ENCODE peak calls at places on chromosomes 2 and 18, in six cellular contexts. P is mammary epithelial cell, W is nephron progenitor cell, O is choroid plexus epithelial cell, R is AG10803, G is OCI-LY7. N is an unnamed sample.

GRCh38 chr2:25300001-25300400 is 41.7 kb downstream of the DNMT3A start:
- DNase-seq in P (no peak), W (no peak), O (no peak), R (no peak), G (no peak), N (no peak)

GRCh38 chr18:3154214-3154613 is 65.6 kb downstream of the MYOM1 start:
- DNase-seq in P (no peak), W (no peak), O (no peak), R (no peak), G (no peak), N (no peak)

GRCh38 chr2:3518496-3519254 is 656 bp downstream of the ADI1 start:
- DNase-seq in P (peak), W (peak), O (peak), R (peak), G (peak), N (peak)

GRCh38 chr2:45156605-45157004 is 147.4 kb upstream of the SIX2 start:
- DNase-seq in P (no peak), W (no peak), O (no peak), R (no peak), G (no peak), N (no peak)

GRCh38 chr2:117980381-117980780 is 33.5 kb downstream of the CCDC93 start:
- DNase-seq in P (peak), W (no peak), O (peak), R (peak), G (no peak), N (no peak)

GRCh38 chr2:45210466-45211195 is 201.4 kb upstream of the SIX2 start:
- DNase-seq in P (peak), W (no peak), O (no peak), R (no peak), G (peak), N (peak)

GRCh38 chr2:60589093-60589492 is 35.6 kb upstream of the BCL11A start:
- DNase-seq in P (no peak), W (no peak), O (no peak), R (no peak), G (no peak), N (no peak)

GRCh38 chr18:12597775-12598174 is 60.1 kb downstream of the SPIRE1 start:
- DNase-seq in P (peak), W (no peak), O (peak), R (peak), G (no peak), N (no peak)

GRCh38 chr2:20516646-20517341 is 69.9 kb downstream of the RHOB start:
- DNase-seq in P (peak), W (no peak), O (no peak), R (peak), G (no peak), N (no peak)

GRCh38 chr2:54945401-54946219 is 104.6 kb downstream of the RTN4 start:
- DNase-seq in P (peak), W (no peak), O (peak), R (peak), G (no peak), N (peak)

GRCh38 chr2:224222320-224222719 is 179.6 kb downstream of the FAM124B start:
- DNase-seq in P (no peak), W (no peak), O (peak), R (peak), G (no peak), N (no peak)

GRCh38 chr2:157364257-157364974 is 38.8 kb upstream of the ERMN start:
- DNase-seq in P (no peak), W (no peak), O (no peak), R (no peak), G (peak), N (no peak)

GRCh38 chr18:26454616-26455015 is 93.7 kb downstream of the KCTD1 start:
- DNase-seq in P (no peak), W (no peak), O (no peak), R (no peak), G (no peak), N (no peak)

GRCh38 chr2:88880441-88880953 is 189.0 kb downstream of the RPIA start:
- DNase-seq in P (peak), W (peak), O (peak), R (peak), G (peak), N (peak)

GRCh38 chr18:45441110-45441842 is 174.0 kb upstream of the SLC14A2 start:
- DNase-seq in P (peak), W (no peak), O (peak), R (peak), G (no peak), N (peak)

GRCh38 chr18:79062806-79063205 is 6.4 kb upstream of the ATP9B start:
- DNase-seq in P (peak), W (no peak), O (no peak), R (no peak), G (no peak), N (no peak)

GRCh38 chr2:241802806-241803318 is 6.1 kb upstream of the NEU4 start:
- DNase-seq in P (no peak), W (peak), O (no peak), R (no peak), G (no peak), N (no peak)

GRCh38 chr18:136433-136832 is 21.9 kb upstream of the USP14 start:
- DNase-seq in P (no peak), W (no peak), O (no peak), R (no peak), G (peak), N (no peak)

GRCh38 chr2:145007673-145008263 is 487.8 kb upstream of the ZEB2 start:
- DNase-seq in P (peak), W (no peak), O (peak), R (no peak), G (no peak), N (no peak)

GRCh38 chr2:175730025-175730424 is 272.0 kb downstream of the LNPK start:
- DNase-seq in P (no peak), W (no peak), O (no peak), R (no peak), G (no peak), N (no peak)

GRCh38 chr2:240523451-240524281 is 34.1 kb downstream of the ANKMY1 start:
- DNase-seq in P (no peak), W (no peak), O (no peak), R (no peak), G (no peak), N (no peak)

GRCh38 chr2:141029424-141030078 is 1101.3 kb downstream of the LRP1B start:
- DNase-seq in P (no peak), W (no peak), O (peak), R (no peak), G (no peak), N (no peak)

GRCh38 chr18:8895987-8896619 is 190.7 kb downstream of the MTCL1 start:
- DNase-seq in P (peak), W (no peak), O (peak), R (peak), G (no peak), N (peak)

GRCh38 chr18:56000041-56000440 is 412.0 kb upstream of the TCF4 start:
- DNase-seq in P (no peak), W (no peak), O (no peak), R (peak), G (no peak), N (no peak)

GRCh38 chr2:7825591-7826312 is 856.1 kb upstream of the ID2 start:
- DNase-seq in P (peak), W (no peak), O (peak), R (peak), G (no peak), N (no peak)

GRCh38 chr2:161030260-161031063 is 129.8 kb upstream of the TANK start:
- DNase-seq in P (peak), W (no peak), O (peak), R (peak), G (no peak), N (peak)

GRCh38 chr2:178315488-178315948 is 121.2 kb downstream of the OSBPL6 start:
- DNase-seq in P (no peak), W (no peak), O (no peak), R (no peak), G (no peak), N (no peak)

GRCh38 chr2:170525566-170525900 is 189.6 kb upstream of the SP5 start:
- DNase-seq in P (peak), W (no peak), O (peak), R (peak), G (no peak), N (peak)

GRCh38 chr2:210072922-210073509 is 70.6 kb downstream of the RPE start:
- DNase-seq in P (peak), W (no peak), O (peak), R (peak), G (peak), N (peak)

GRCh38 chr2:224518806-224519580 is 66.2 kb downstream of the CUL3 start:
- DNase-seq in P (peak), W (no peak), O (peak), R (peak), G (peak), N (no peak)

GRCh38 chr2:230444832-230445231 is 28.8 kb downstream of the SP100 start:
- DNase-seq in P (no peak), W (no peak), O (no peak), R (no peak), G (no peak), N (no peak)

GRCh38 chr2:224646242-224646846 is 61.2 kb upstream of the CUL3 start:
- DNase-seq in P (no peak), W (no peak), O (peak), R (no peak), G (peak), N (no peak)

GRCh38 chr2:174333502-174334277 is 1.1 kb upstream of the SP9 start:
- DNase-seq in P (no peak), W (peak), O (no peak), R (no peak), G (no peak), N (no peak)

GRCh38 chr2:137963535-137964065 is 673 bp upstream of the HNMT start:
- DNase-seq in P (no peak), W (no peak), O (no peak), R (no peak), G (no peak), N (no peak)

GRCh38 chr2:40251146-40251545 is 200.7 kb downstream of the SLC8A1 start:
- DNase-seq in P (no peak), W (no peak), O (no peak), R (no peak), G (no peak), N (no peak)

GRCh38 chr2:109728809-109729208 is 65.3 kb upstream of the RGPD5 start:
- DNase-seq in P (no peak), W (no peak), O (peak), R (peak), G (no peak), N (no peak)

GRCh38 chr18:3383381-3383915 is 66.5 kb upstream of the TGIF1 start:
- DNase-seq in P (no peak), W (no peak), O (no peak), R (no peak), G (no peak), N (no peak)

GRCh38 chr18:44130365-44130942 is 550.2 kb upstream of the SETBP1 start:
- DNase-seq in P (peak), W (peak), O (peak), R (peak), G (peak), N (no peak)
- TF ChIP-seq CTCF in P (peak), W (peak), O (peak), R (peak), G (peak), N (peak)

GRCh38 chr2:168160897-168161296 is 86.5 kb downstream of the STK39 start:
- DNase-seq in P (no peak), W (no peak), O (no peak), R (no peak), G (peak), N (no peak)
- TF ChIP-seq CTCF in P (peak), W (no peak), O (peak), R (peak), G (peak), N (no peak)

GRCh38 chr2:16726147-16726546 is 60.5 kb upstream of the CYRIA start:
- DNase-seq in P (no peak), W (no peak), O (no peak), R (no peak), G (no peak), N (no peak)

GRCh38 chr2:16726577-16726976 is 60.9 kb upstream of the CYRIA start:
- DNase-seq in P (no peak), W (no peak), O (no peak), R (no peak), G (no peak), N (no peak)

GRCh38 chr2:16725549-16725948 is 59.9 kb upstream of the CYRIA start:
- DNase-seq in P (peak), W (no peak), O (no peak), R (no peak), G (no peak), N (no peak)

GRCh38 chr2:16728742-16729141 is 63.1 kb upstream of the CYRIA start:
- DNase-seq in P (no peak), W (no peak), O (no peak), R (no peak), G (peak), N (no peak)

DNA sequence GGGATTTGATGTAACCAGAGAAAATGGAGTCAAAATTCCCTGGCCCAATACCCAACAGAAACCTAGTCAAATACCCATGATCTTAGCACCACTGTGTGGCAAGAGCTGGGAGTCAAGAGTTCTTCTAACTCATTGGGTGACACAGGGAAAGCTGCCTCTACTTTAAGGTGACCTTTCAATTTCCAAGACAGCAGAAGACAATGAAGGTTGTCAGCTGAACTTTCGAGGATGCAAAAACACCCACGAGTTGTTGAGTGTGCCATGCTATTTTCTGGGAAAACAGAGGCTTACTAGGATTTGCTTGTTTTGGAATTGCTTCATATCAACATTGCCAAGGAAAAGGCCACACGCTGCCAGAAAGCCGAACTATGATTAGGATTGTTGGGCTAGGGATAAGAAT is 61.6 kb upstream of the CYRIA start:
- DNase-seq in P (no peak), W (no peak), O (peak), R (no peak), G (no peak), N (no peak)
- TF ChIP-seq CTCF in P (no peak), W (no peak), O (peak), R (peak), G (peak), N (no peak)

DNA sequence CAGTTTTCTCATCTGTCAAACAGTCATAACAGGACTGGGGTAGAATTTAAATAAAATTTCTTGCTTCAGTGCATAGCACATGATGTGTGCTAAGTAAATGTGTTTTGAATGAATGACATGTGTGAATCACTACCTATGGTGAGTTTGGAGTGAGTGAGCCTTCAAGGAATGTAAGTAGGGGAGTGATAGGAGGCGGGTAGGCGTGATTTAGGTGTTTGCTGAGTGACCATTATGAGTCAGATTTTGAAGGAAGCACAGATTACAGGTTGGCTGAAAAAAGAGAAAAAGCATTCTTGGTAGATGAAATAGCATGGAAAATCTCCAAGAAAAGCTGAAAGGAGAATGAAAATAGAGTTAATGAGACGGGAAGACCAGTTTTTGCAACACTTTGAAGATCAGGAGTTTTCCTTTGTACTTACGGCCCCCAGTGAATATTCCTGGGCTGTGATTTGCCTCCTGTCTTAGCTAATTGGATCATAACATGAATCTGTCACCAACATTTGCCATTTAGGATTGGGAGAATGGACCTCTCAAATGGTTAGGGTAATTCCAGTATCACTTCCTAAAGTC is 136.9 kb upstream of the GATA6 start:
- DNase-seq in P (peak), W (no peak), O (peak), R (peak), G (no peak), N (peak)
- TF ChIP-seq CTCF in P (no peak), W (no peak), O (no peak), R (no peak), G (no peak), N (no peak)

DNA sequence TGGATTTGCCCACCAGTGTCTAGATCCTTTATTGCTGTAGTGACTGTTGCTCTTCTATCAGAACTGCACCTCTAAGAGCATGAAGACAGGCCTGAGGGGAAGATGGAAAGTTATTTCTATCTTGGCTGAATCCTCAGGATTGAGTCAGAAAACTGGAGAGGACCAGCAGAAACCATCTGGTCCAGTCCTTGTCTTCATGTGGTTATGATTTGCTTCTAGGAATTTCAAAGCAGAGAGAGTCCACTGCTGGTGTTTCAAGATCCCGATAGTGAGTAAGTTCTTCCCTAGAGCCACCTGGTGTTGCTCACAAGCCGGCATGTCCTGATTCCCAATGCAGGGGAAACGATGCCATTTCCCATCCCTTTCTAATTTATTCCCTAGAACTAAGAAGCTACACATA is 84.2 kb downstream of the NCKAP5 start:
- DNase-seq in P (peak), W (no peak), O (no peak), R (peak), G (no peak), N (peak)
- TF ChIP-seq CTCF in P (no peak), W (no peak), O (no peak), R (peak), G (no peak), N (peak)

DNA sequence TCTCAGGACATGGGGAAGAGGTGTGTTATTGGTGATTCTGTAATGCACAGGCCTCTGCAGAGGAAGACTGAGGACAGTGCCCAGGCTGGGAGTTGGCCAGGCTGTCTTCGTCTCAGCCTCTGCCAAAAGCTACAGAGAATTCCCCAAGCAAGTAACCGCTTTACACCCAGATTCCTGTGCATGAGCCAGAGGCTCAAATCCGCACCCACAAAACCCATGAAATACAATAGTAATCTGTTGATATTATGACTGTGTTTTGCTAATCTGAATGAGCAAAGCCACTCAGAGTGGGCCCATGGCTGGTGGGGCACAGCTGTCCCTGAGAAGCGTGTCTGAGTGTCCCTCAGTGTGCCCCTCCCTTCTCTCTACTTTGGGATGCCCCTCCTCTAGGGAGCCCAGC is 149.5 kb upstream of the PXDN start:
- DNase-seq in P (no peak), W (no peak), O (no peak), R (no peak), G (no peak), N (no peak)
- TF ChIP-seq CTCF in P (no peak), W (no peak), O (no peak), R (no peak), G (no peak), N (no peak)

N was measured in AG09319.